ENCODE peak calls at places on chromosomes 13 and 19, in six cellular contexts. G, Y, B, A, J and N are unnamed samples.

GRCh38 chr13:45951724-45952123 is 100.2 kb upstream of the SIAH3 start:
- DNase-seq in A (no peak), J (no peak), Y (peak), G (no peak), B (no peak), N (no peak)

GRCh38 chr13:33279898-33280549 is 5.5 kb downstream of the STARD13 start:
- DNase-seq in J (no peak), B (no peak), G (no peak), A (no peak), Y (peak), N (peak)

GRCh38 chr19:50203281-50204080 is at the start of gene MYH14:
- DNase-seq in J (peak), G (no peak), A (peak), Y (peak), B (peak), N (peak)

GRCh38 chr19:45186509-45187334 is 8.1 kb downstream of the BLOC1S3 start:
- DNase-seq in B (no peak), J (no peak), G (no peak), A (no peak), Y (peak), N (peak)

GRCh38 chr19:33156354-33156753 is 24.4 kb downstream of the WDR88 start:
- DNase-seq in A (no peak), J (no peak), G (no peak), Y (peak), B (no peak), N (peak)

GRCh38 chr13:83503424-83503823 is 378.9 kb downstream of the SLITRK1 start:
- DNase-seq in Y (peak), J (no peak), B (no peak), A (no peak), G (no peak), N (peak)

GRCh38 chr13:42752731-42753130 is 28.7 kb upstream of the FAM216B start:
- DNase-seq in G (no peak), Y (peak), B (no peak), A (no peak), J (no peak), N (no peak)

GRCh38 chr13:67662997-67663396 is 432.9 kb upstream of the PCDH9 start:
- DNase-seq in B (no peak), A (no peak), G (no peak), J (no peak), Y (no peak), N (no peak)

GRCh38 chr13:27775943-27776342 is 16.3 kb upstream of the GSX1 start:
- DNase-seq in A (no peak), B (peak), J (no peak), G (no peak), Y (no peak), N (peak)

GRCh38 chr13:27774651-27775050 is 17.6 kb upstream of the GSX1 start:
- DNase-seq in B (no peak), G (no peak), A (no peak), J (no peak), Y (no peak), N (no peak)

GRCh38 chr13:27772651-27773425 is 19.4 kb upstream of the GSX1 start:
- DNase-seq in G (peak), J (no peak), Y (no peak), B (no peak), A (no peak), N (no peak)

GRCh38 chr13:27774169-27774568 is 18.1 kb upstream of the GSX1 start:
- DNase-seq in B (no peak), J (no peak), A (no peak), G (no peak), Y (no peak), N (no peak)

DNA sequence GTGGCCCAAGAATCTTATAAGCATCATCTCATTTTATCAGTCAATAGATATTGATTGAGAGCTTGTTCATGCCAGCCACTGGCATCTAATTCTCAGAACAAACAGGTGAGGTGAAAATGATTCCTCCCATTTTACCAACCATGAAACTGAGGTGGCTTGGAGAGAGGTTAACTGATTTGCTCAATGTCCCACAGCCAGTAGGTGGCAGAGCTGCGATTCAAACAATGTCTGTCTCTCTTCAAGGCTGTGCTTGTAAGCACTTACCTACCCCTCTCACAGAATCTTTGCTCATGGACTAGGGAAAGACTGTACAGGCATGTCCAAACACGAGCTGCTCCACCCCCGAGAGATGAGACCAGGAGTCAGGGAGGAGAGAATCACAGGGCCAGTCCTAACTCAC is 21.5 kb upstream of the GSX1 start:
- DNase-seq in G (peak), Y (peak), A (peak), J (peak), B (peak), N (peak)
- TF ChIP-seq EZH2phosphoT487 in G (no peak), Y (no peak), A (no peak), J (no peak), B (no peak), N (no peak)

GRCh38 chr19:2561895-2562294 is 86.0 kb downstream of the GADD45B start:
- DNase-seq in Y (no peak), G (peak), B (no peak), A (no peak), J (no peak), N (no peak)
- H3K4me2 ChIP-seq in Y (no peak), G (peak), B (no peak), A (no peak), J (no peak), N (no peak)

GRCh38 chr19:55175117-55175867 is 4.8 kb downstream of the SYT5 start:
- DNase-seq in J (no peak), A (no peak), G (no peak), B (no peak), Y (no peak), N (no peak)

GRCh38 chr19:55174425-55175116 is 5.5 kb downstream of the SYT5 start:
- DNase-seq in G (no peak), B (no peak), Y (no peak), A (no peak), J (no peak), N (no peak)

GRCh38 chr19:55173186-55173716 is 6.8 kb upstream of the DNAAF3 start:
- DNase-seq in G (no peak), Y (peak), J (no peak), B (no peak), A (no peak), N (no peak)

GRCh38 chr19:55172741-55173140 is 6.3 kb upstream of the DNAAF3 start:
- DNase-seq in G (no peak), Y (peak), A (no peak), B (no peak), J (no peak), N (peak)

DNA sequence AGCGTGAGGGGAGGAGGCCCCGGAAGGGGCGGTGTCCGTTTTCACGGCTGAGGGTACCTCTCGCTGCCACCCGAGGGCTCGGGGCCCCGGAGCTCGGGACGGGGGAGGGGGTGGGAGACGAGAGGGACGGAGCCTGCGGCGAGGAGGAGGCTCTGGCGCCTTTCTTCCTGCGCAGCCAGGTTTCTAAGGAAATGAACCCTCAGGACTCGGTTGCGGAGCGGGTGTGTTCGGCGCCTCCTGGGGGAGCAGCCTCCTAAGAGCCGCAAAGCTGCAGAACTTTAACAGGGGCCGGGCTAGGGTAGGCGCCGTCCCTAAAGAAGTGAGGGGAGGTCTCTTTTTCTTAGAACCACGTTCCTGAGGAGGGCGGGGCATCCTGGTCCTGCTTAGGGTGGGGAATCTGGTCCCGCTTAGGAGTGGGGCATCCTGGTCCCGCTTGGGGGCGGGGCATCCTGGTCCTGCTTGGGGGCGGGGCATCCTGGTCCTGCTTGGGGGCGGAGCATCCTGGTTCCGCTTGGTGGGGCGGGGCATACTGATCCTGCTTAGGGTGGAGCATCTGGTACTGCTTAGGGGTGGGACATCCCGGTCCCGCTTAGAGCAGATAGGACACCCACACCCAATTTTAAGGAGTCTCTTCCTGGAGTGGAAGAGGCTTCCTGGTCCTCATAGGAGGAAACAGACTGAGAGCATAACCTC is 6.2 kb downstream of the SYT5 start:
- DNase-seq in G (no peak), A (peak), Y (peak), B (peak), J (peak), N (peak)
- H3K9ac ChIP-seq in G (no peak), A (peak), Y (peak), B (no peak), J (no peak), N (peak)

DNA sequence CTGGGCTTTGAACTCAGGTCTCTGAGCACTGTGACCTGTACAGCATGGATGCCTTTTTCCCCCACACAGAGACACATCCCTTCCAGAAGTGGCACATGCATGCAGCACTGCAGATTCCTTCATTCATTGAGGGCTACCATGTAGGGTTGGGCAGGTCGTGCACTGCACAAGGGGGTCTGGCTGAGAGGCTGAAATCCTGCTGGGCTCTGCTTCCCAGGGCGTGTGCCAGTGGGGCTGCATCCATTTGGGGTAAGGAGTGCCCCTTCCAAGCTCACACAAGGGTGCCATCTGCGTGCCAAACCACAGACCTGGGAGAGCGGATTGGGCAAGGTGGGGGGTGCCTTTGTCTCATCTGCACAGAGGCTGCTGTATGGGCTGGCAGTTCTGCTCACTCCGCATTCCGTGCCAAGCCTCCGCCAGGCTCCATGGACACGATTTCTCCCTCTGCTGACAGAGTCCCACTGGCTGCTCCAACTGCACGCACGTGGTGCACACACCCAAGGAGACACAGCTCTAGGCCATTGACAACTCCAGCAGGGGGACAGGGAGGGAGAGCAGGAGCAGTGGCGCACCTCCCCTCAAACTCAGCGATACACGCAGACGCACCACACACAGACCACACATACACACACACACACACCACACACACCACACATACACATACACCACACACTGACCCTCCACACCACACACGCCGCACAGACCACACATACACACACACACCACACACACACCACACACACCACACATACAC is 4.5 kb upstream of the SHISA7 start:
- DNase-seq in J (peak), G (no peak), B (peak), A (no peak), Y (peak), N (peak)
- TF ChIP-seq EZH2phosphoT487 in J (no peak), G (no peak), B (no peak), A (no peak), Y (no peak), N (no peak)

DNA sequence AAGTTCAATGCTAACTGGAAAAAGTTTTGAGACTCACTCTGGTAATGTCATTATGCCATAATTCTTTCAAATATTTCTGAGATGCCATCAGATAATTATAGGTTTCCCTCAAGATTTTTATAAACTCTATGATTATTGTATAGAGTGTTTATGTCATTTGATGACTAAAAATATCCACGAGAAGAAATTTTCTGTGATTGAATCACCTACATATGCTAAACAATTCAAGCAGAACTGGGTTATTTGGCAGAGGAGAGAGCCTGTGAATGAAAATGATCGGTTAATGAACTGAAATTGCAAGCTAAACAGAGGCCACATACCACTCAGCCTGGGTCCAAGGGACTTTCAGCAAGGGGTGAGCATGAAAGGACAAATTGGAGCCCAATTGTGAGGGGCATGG is 92.6 kb upstream of the TSC22D1 start:
- DNase-seq in J (no peak), G (no peak), B (no peak), Y (peak), A (no peak), N (peak)
- H3K4me2 ChIP-seq in J (peak), G (no peak), B (peak), Y (peak), A (no peak), N (peak)

GRCh38 chr19:54653181-54653809 is 9.5 kb upstream of the LILRB4 start:
- DNase-seq in G (peak), Y (peak), A (peak), J (peak), B (no peak), N (peak)

GRCh38 chr19:54650108-54650666 is 12.6 kb upstream of the LILRB4 start:
- DNase-seq in B (no peak), G (no peak), J (no peak), A (no peak), Y (no peak), N (no peak)

GRCh38 chr19:54660306-54660705 is 2.5 kb upstream of the LILRB4 start:
- DNase-seq in G (no peak), Y (no peak), B (no peak), A (no peak), J (no peak), N (no peak)

GRCh38 chr19:54654447-54655321 is 8.1 kb upstream of the LILRB4 start:
- DNase-seq in J (no peak), A (peak), B (no peak), G (peak), Y (no peak), N (no peak)
- H3K9ac ChIP-seq in J (no peak), A (no peak), B (no peak), G (no peak), Y (no peak), N (no peak)

GRCh38 chr13:109647046-109647445 is 139.3 kb downstream of the IRS2 start:
- DNase-seq in G (no peak), B (peak), Y (peak), J (no peak), A (no peak), N (peak)
- TF ChIP-seq EZH2phosphoT487 in G (no peak), B (no peak), Y (no peak), J (no peak), A (no peak), N (no peak)

GRCh38 chr19:51460164-51460992 is 2.1 kb upstream of the SIGLEC8 start:
- DNase-seq in Y (peak), J (peak), G (no peak), B (peak), A (no peak), N (peak)
- H3K4me2 ChIP-seq in Y (no peak), J (no peak), G (no peak), B (no peak), A (peak), N (no peak)